ENCODE peak calls at places on chromosome 21, in four cellular contexts. E is coronary artery, B is breast epithelium, S is heart left ventricle. Y is an unnamed sample.

GRCh38 chr21:24220466-24220865 is 1386.8 kb downstream of the MRPL39 start:
- DNase-seq in S (no peak), B (no peak), E (no peak), Y (no peak)

GRCh38 chr21:26739189-26739588 is 106.0 kb downstream of the ADAMTS1 start:
- DNase-seq in S (no peak), E (no peak), B (no peak), Y (no peak)

GRCh38 chr21:18608226-18608625 is 204.6 kb upstream of the TMPRSS15 start:
- DNase-seq in S (no peak), E (no peak), B (no peak), Y (no peak)

GRCh38 chr21:29487154-29487553 is 188.4 kb downstream of the BACH1 start:
- DNase-seq in B (no peak), E (no peak), S (no peak), Y (no peak)

GRCh38 chr21:35995522-35996088 is 64.7 kb downstream of the SETD4 start:
- DNase-seq in B (no peak), E (no peak), S (no peak), Y (no peak)

GRCh38 chr21:46392921-46393320 is 65.8 kb upstream of the DIP2A start:
- DNase-seq in B (no peak), S (peak), E (no peak), Y (peak)

GRCh38 chr21:36127977-36128376 is 6.9 kb upstream of the CBR3 start:
- DNase-seq in E (no peak), B (no peak), S (no peak), Y (no peak)

GRCh38 chr21:31137951-31138350 is 99.7 kb upstream of the KRTAP19-8 start:
- DNase-seq in B (no peak), E (no peak), S (no peak), Y (no peak)

GRCh38 chr21:8992731-8993174 is 1528.6 kb upstream of the TPTE start:
- DNase-seq in E (no peak), B (no peak), S (no peak), Y (no peak)

GRCh38 chr21:25487046-25487594 is 120.2 kb downstream of the MRPL39 start:
- DNase-seq in E (no peak), S (no peak), B (no peak), Y (no peak)

GRCh38 chr21:34617753-34618339 is 2.9 kb upstream of the RCAN1 start:
- DNase-seq in S (no peak), B (no peak), E (no peak), Y (no peak)

GRCh38 chr21:26138615-26139257 is 31.8 kb downstream of the APP start:
- DNase-seq in E (no peak), B (no peak), S (no peak), Y (no peak)

GRCh38 chr21:14543983-14544382 is 2.1 kb downstream of the SAMSN1 start:
- DNase-seq in E (no peak), S (no peak), B (no peak), Y (no peak)

GRCh38 chr21:17819114-17819877 is at the start of gene C21orf91:
- DNase-seq in E (peak), S (peak), B (peak), Y (peak)

GRCh38 chr21:36207577-36208320 is 51.1 kb downstream of the DOP1B start:
- DNase-seq in B (no peak), S (no peak), E (no peak), Y (no peak)

GRCh38 chr21:29293495-29293894 is 5.2 kb upstream of the BACH1 start:
- DNase-seq in B (no peak), S (no peak), E (no peak), Y (no peak)

GRCh38 chr21:21481238-21481637 is 483.0 kb downstream of the NCAM2 start:
- DNase-seq in B (no peak), E (no peak), S (no peak), Y (no peak)

GRCh38 chr21:17732306-17732705 is 86.8 kb downstream of the C21orf91 start:
- DNase-seq in B (no peak), E (no peak), S (no peak), Y (no peak)

GRCh38 chr21:46555225-46555617 is 49.7 kb downstream of the S100B start:
- DNase-seq in E (no peak), B (no peak), S (no peak), Y (no peak)

GRCh38 chr21:36321325-36322082 is 1.5 kb downstream of the MORC3 start:
- DNase-seq in E (no peak), S (no peak), B (no peak), Y (no peak)

GRCh38 chr21:38524168-38525153 is 26.2 kb upstream of the ERG start:
- DNase-seq in B (no peak), E (no peak), S (no peak), Y (no peak)

GRCh38 chr21:35594905-35595304 is 465.4 kb downstream of the SETD4 start:
- DNase-seq in E (no peak), S (no peak), B (no peak), Y (no peak)

GRCh38 chr21:14554948-14555347 is 8.8 kb upstream of the SAMSN1 start:
- DNase-seq in S (no peak), B (no peak), E (no peak), Y (no peak)

GRCh38 chr21:35974801-35975200 is 85.5 kb downstream of the SETD4 start:
- DNase-seq in B (no peak), E (no peak), S (no peak), Y (no peak)

GRCh38 chr21:45320991-45321656 is 33.4 kb upstream of the POFUT2 start:
- DNase-seq in S (no peak), E (no peak), B (no peak), Y (no peak)
- H3K27ac ChIP-seq in S (peak), E (peak), B (peak), Y (peak)

GRCh38 chr21:32499249-32500055 is 85.9 kb downstream of the TCP10L start:
- DNase-seq in S (peak), B (no peak), E (no peak), Y (no peak)
- H3K27ac ChIP-seq in S (peak), B (peak), E (peak), Y (peak)

GRCh38 chr21:43467785-43468184 is 40.9 kb upstream of the SIK1 start:
- DNase-seq in S (peak), E (no peak), B (no peak), Y (peak)
- H3K27ac ChIP-seq in S (no peak), E (no peak), B (no peak), Y (no peak)

GRCh38 chr21:39564200-39564599 is 48.5 kb upstream of the B3GALT5 start:
- DNase-seq in S (peak), B (no peak), E (no peak), Y (peak)
- H3K27ac ChIP-seq in S (peak), B (peak), E (no peak), Y (peak)

GRCh38 chr21:41712201-41712600 is 54.7 kb downstream of the RIPK4 start:
- DNase-seq in S (no peak), E (no peak), B (no peak), Y (no peak)
- H3K27ac ChIP-seq in S (no peak), E (no peak), B (no peak), Y (no peak)